ENCODE peak calls at places on chromosomes 2 and 18, in four cellular contexts. I is stimulated activated CD8-positive, alpha-beta memory T cell treated with anti-CD3 and anti-CD28 coated beads, Interleukin-12 subunit alpha, Interleukin-12 subunit beta, amount 100 ng/mL, for 4 hours; G is substantia nigra; S is AG04450. U is an unnamed sample.

GRCh38 chr2:205386109-205386508 is 296.2 kb upstream of the NRP2 start:
- DNase-seq in I (no peak), G (no peak), S (no peak), U (no peak)

GRCh38 chr2:9738718-9739496 is 104.4 kb upstream of the TAF1B start:
- DNase-seq in I (no peak), G (no peak), S (no peak), U (no peak)

GRCh38 chr2:149611100-149611820 is 23.7 kb upstream of the MMADHC start:
- DNase-seq in I (no peak), G (no peak), S (no peak), U (no peak)

GRCh38 chr2:5618271-5618670 is 73.9 kb upstream of the SOX11 start:
- DNase-seq in I (no peak), G (no peak), S (no peak), U (no peak)

GRCh38 chr18:58098706-58099105 is 54.7 kb downstream of the NEDD4L start:
- DNase-seq in I (no peak), G (no peak), S (no peak), U (no peak)

GRCh38 chr2:233421091-233421816 is 67.0 kb downstream of the DGKD start:
- DNase-seq in I (no peak), G (no peak), S (no peak), U (no peak)

GRCh38 chr18:48724455-48724854 is 185.6 kb downstream of the CTIF start:
- DNase-seq in I (no peak), G (no peak), S (no peak), U (no peak)

GRCh38 chr18:55981712-55982475 is 393.9 kb upstream of the TCF4 start:
- DNase-seq in I (no peak), G (no peak), S (no peak), U (no peak)

GRCh38 chr18:64713284-64713683 is 564.4 kb upstream of the LINC00305 start:
- DNase-seq in I (no peak), G (no peak), S (no peak), U (no peak)

GRCh38 chr2:197137234-197137633 is 173.3 kb downstream of the ANKRD44 start:
- DNase-seq in I (no peak), G (no peak), S (no peak), U (no peak)

GRCh38 chr2:240138275-240138984 is 2.0 kb downstream of the OTOS start:
- DNase-seq in I (no peak), G (no peak), S (no peak), U (no peak)

GRCh38 chr2:61950133-61950560 is 44.7 kb downstream of the COMMD1 start:
- DNase-seq in I (no peak), G (no peak), S (no peak), U (no peak)

GRCh38 chr2:189819297-189819704 is 35.1 kb downstream of the PMS1 start:
- DNase-seq in I (no peak), G (no peak), S (no peak), U (no peak)

GRCh38 chr18:62044490-62045000 is 142.3 kb downstream of the PIGN start:
- DNase-seq in I (no peak), G (no peak), S (no peak), U (no peak)

GRCh38 chr2:169362346-169363026 is at the start of gene LRP2:
- DNase-seq in I (no peak), G (no peak), S (no peak), U (no peak)

GRCh38 chr2:25743132-25743830 is 69.9 kb upstream of the DTNB start:
- DNase-seq in I (no peak), G (no peak), S (no peak), U (no peak)

GRCh38 chr2:218202266-218202665 is 14.7 kb upstream of the ARPC2 start:
- DNase-seq in I (no peak), G (no peak), S (no peak), U (no peak)

GRCh38 chr2:39492095-39492590 is 55.1 kb upstream of the MAP4K3 start:
- DNase-seq in I (no peak), G (no peak), S (peak), U (no peak)

GRCh38 chr2:120930236-120930635 is 194.6 kb downstream of the GLI2 start:
- DNase-seq in I (no peak), G (no peak), S (no peak), U (no peak)

U was measured in anterior cingulate cortex.